ENCODE peak calls at places on chromosome 11, in seven cellular contexts. Y is kidney epithelial cell, A is adipocyte, D is lower lobe of right lung, I is fibroblast of lung, L is brain microvascular endothelial cell, T is transverse colon. O is an unnamed sample.

GRCh38 chr11:130159657-130160459 is at the start of gene ST14:
- DNase-seq in T (peak; percentile 89), D (peak; percentile 87), A (peak; percentile 22), I (no peak), L (no peak), Y (no peak), O (no peak)

GRCh38 chr11:1690167-1691026 is 6.6 kb upstream of the KRTAP5-6 start:
- DNase-seq in I (no peak), Y (no peak), A (no peak), T (no peak), L (no peak), D (no peak), O (no peak)

GRCh38 chr11:13140028-13140870 is 131.1 kb downstream of the RASSF10 start:
- DNase-seq in T (peak; percentile 77), Y (peak; percentile 96), I (no peak), A (no peak), L (peak; percentile 32), D (peak; percentile 84), O (no peak)

GRCh38 chr11:67409781-67410368 is 5.6 kb upstream of the CARNS1 start:
- DNase-seq in Y (no peak), L (no peak), D (no peak), T (peak; percentile 80), I (no peak), A (no peak), O (no peak)

GRCh38 chr11:59545179-59546020 is 34.1 kb downstream of the OR4D9 start:
- DNase-seq in Y (no peak), A (no peak), T (no peak), I (peak; percentile 73), D (no peak), L (peak; percentile 92), O (peak; percentile 26)

GRCh38 chr11:67344264-67344663 is 9.1 kb downstream of the POLD4 start:
- DNase-seq in Y (no peak), D (no peak), I (no peak), L (no peak), A (no peak), T (no peak), O (no peak)

GRCh38 chr11:78039919-78040671 is 17.0 kb upstream of the KCTD14 start:
- DNase-seq in Y (no peak), T (peak; percentile 79), A (peak; percentile 84), L (peak; percentile 75), I (peak; percentile 74), D (peak; percentile 74), O (peak; percentile 90)

GRCh38 chr11:3021125-3021524 is 29.0 kb upstream of the NAP1L4 start:
- DNase-seq in Y (no peak), L (no peak), T (peak; percentile 61), I (peak; percentile 31), D (no peak), A (peak; percentile 30), O (peak; percentile 27)

GRCh38 chr11:37916331-37916730 is 1318.3 kb upstream of the RAG2 start:
- DNase-seq in Y (no peak), D (no peak), L (peak; percentile 47), T (no peak), A (no peak), I (no peak), O (no peak)

DNA sequence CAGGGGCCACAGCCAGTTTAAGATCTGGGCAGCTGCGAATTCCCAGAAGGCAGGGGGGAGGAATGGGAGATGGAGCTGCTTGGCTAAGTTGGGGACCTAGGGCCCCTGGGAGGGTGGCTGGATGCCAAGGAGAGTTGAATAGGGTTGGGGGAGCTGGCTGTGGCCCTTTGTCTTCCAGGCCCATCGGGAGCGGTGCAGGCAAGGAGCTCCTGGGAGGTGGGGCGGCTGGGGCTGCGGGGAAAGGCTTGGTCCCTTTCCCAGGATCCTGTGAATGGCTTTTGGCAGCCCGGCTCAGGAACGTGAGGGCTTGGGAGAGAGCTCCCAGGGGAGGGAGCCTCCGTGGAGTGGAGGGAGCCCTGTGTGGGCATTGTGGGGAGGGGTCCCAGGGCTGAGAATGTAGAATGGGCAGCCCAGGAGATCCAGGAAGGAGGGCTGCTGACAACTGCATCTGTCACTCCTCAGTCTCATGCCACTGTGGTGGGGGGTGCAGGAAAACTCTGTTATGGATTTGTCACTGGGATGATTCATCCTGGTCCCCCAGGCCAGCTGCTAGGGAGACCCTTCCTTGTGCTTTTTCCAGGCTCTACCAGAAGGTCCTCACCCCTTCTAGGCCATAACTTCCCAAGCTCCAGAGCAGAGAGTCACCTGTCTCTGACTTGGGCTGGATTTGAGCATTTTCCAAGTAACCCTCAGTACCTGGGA is 6.0 kb downstream of the FREY1 start:
- DNase-seq in A (peak; percentile 19), Y (no peak), L (no peak), T (no peak), I (no peak), D (no peak), O (no peak)
- H3K4me3 ChIP-seq in A (peak overlapping the region; percentile 75), Y (peak overlapping the region; percentile 55), L (peak overlapping the region; percentile 57), T (no peak overlapping the region), I (peak overlapping the region; percentile 69), D (peak overlapping the region; percentile 59), O (no peak overlapping the region)

DNA sequence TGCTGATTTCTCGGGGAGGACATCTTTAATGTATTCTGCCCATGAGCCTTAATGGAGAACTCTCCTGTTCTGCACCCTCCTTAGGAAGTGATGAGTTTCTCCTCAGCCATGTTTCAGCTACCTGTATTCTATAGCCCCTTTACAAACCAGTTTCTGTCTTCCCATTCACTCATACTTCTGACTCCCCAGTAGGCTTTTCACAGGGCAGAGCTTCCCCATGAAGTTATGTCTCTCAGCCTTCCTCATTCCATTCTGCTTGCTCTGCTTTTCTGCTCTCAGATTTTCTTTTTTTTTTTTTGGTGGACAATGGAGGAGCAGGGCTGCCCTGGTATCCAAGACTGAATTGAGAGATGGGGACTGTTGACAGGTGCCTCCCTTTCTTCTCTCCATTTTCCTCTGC is 4.3 kb upstream of the OR52R1 start:
- DNase-seq in T (no peak), D (no peak), I (no peak), L (peak; percentile 3), A (no peak), Y (no peak), O (no peak)
- H3K36me3 ChIP-seq in T (no peaks in the 10 kb centered on the region), D (no peaks in the 10 kb centered on the region), I (no peaks in the 10 kb centered on the region), L (no peaks in the 10 kb centered on the region), A (no peaks in the 10 kb centered on the region), Y (no peaks in the 10 kb centered on the region), O (no peaks in the 10 kb centered on the region)

GRCh38 chr11:17077240-17077519 is 287 bp downstream of the RPS13 start:
- DNase-seq in A (no peak), L (no peak), T (no peak), I (no peak), Y (no peak), D (no peak), O (no peak)

GRCh38 chr11:17077520-17078401 is at the start of gene RPS13:
- DNase-seq in D (peak; percentile 97), Y (peak; percentile 98), A (peak; percentile 100), I (peak; percentile 99), L (peak; percentile 98), T (peak; percentile 97), O (peak; percentile 94)

GRCh38 chr11:17076517-17077239 is 789 bp downstream of the RPS13 start:
- DNase-seq in Y (no peak), T (no peak), L (no peak), I (peak; percentile 24), A (peak; percentile 23), D (no peak), O (no peak)

GRCh38 chr11:17073370-17074027 is 4.0 kb downstream of the RPS13 start:
- DNase-seq in A (no peak), I (no peak), D (no peak), L (no peak), Y (no peak), T (no peak), O (no peak)

DNA sequence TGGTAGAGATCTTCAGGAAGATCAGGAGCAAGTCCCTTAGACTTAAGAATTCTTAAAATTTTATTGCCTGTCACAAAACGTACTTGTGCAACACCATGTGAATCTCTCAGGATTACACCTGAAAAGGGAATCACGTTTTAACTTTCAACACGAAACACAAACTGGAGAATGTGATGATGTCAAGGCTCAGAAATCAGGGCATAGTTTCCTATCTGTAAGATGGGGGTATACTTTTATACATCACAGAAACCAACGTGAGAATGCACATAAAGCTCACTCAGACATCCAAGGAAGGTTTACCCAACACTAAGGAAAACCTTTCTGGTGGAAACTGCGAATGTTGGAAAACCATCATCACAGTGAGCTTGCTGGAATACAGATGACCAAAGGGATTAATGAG is 2.0 kb downstream of the RPS13 start:
- DNase-seq in D (no peak), A (peak; percentile 2), T (no peak), Y (no peak), I (no peak), L (no peak), O (no peak)
- H3K4me3 ChIP-seq in D (peak overlapping the region; percentile 80), A (peak overlapping the region; percentile 97), T (no peak overlapping the region), Y (no peak overlapping the region), I (peak overlapping the region; percentile 100), L (peak overlapping the region; percentile 31), O (peak overlapping the region; percentile 97)

GRCh38 chr11:108293229-108293628 is 70.4 kb downstream of the ATM start:
- DNase-seq in D (no peak), L (no peak), T (no peak), A (no peak), Y (no peak), I (no peak), O (no peak)
- H3K36me3 ChIP-seq in D (peaks cover 95% of the 10 kb centered on the region), L (peaks cover 20% of the 10 kb centered on the region), T (peaks cover 15% of the 10 kb centered on the region), A (peaks cover 66% of the 10 kb centered on the region), Y (no peaks in the 10 kb centered on the region), I (peaks cover 5% of the 10 kb centered on the region), O (peaks cover 28% of the 10 kb centered on the region)

DNA sequence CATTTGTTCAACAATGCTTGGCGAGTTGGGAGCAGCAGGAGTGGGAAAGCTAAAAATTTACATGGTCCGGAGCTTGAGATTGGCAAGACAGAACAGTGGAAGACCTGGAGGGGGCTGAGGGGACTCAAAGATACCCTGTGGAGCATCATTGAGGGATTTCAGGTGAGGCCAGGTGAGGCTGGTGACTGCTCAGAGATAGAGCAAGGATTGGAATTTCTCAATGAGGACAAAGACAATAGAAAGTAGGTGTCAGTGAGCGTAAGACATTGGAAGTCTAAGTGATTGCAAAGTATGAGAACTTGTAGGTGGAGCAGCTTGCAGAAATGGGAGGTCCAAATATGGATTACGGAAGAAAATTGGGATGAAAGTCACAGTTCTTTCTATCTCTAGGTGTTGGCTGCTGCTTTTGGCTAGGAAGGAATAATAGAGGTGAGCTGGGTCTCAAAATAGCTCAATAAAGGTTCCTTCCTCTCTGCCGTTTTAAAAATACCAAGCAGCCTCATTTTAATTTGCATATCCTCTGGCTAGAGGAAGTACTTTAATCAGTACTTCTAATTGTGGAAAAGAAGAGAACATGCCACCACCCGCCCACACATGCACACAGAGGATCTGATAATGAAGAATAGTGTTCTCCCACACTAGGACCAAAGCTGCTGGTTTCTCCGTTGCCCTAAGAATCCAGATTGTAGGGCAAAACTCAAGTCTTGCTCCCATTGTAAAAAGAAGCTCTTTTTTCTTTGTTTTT is 41.8 kb upstream of the SORL1-AS1 start:
- DNase-seq in Y (no peak), D (no peak), I (no peak), A (no peak), T (no peak), L (no peak), O (no peak)
- H3K4me3 ChIP-seq in Y (no peak overlapping the region), D (no peak overlapping the region), I (no peak overlapping the region), A (no peak overlapping the region), T (no peak overlapping the region), L (no peak overlapping the region), O (no peak overlapping the region)